ENCODE peak calls at places on chromosomes 12 and 14, in six cellular contexts. B is A549, Z is HepG2, H is GM12878, V is NB4, P is K562. S is an unnamed sample.
A peak's percentile ranks its signal among the peaks of the same experiment; 100 is the strongest.

GRCh38 chr14:93901813-93902212 is 25.3 kb upstream of the FAM181A start:
- DNase-seq in H (no peak), P (no peak), B (no peak), Z (no peak), V (peak; percentile 28), S (no peak)

GRCh38 chr14:23306412-23307145 is at the start of gene BCL2L2:
- DNase-seq in B (peak; percentile 92), V (peak; percentile 89), P (peak; percentile 84), Z (peak; percentile 98), H (no peak), S (peak; percentile 92)

GRCh38 chr12:124764451-124764850 is 99.2 kb downstream of the SCARB1 start:
- DNase-seq in B (peak; percentile 88), V (peak; percentile 87), Z (no peak), H (no peak), P (peak; percentile 47), S (peak; percentile 39)

GRCh38 chr14:105498430-105499255 is 7.6 kb downstream of the TEDC1 start:
- DNase-seq in Z (no peak), P (no peak), V (peak; percentile 2), H (no peak), B (no peak), S (no peak)

GRCh38 chr14:99257122-99257672 is 14.8 kb downstream of the BCL11B start:
- DNase-seq in H (no peak), V (no peak), Z (no peak), B (no peak), P (no peak), S (no peak)

GRCh38 chr12:92649511-92650227 is 53.1 kb upstream of the PLEKHG7 start:
- DNase-seq in H (peak; percentile 67), V (peak; percentile 88), Z (peak; percentile 59), P (peak; percentile 42), B (peak; percentile 93), S (peak; percentile 75)

GRCh38 chr14:60304509-60304908 is 55.5 kb downstream of the PPM1A start:
- DNase-seq in H (no peak), B (no peak), V (no peak), Z (peak; percentile 56), P (no peak), S (no peak)

GRCh38 chr14:31787377-31787776 is 226.2 kb downstream of the NUBPL start:
- DNase-seq in B (peak; percentile 50), V (peak; percentile 25), P (peak; percentile 6), Z (peak; percentile 72), H (no peak), S (no peak)

GRCh38 chr14:72256055-72256454 is 323.8 kb downstream of the RGS6 start:
- DNase-seq in H (no peak), B (no peak), V (no peak), Z (no peak), P (no peak), S (no peak)

GRCh38 chr12:31220633-31221565 is 105.1 kb downstream of the SINHCAF start:
- DNase-seq in Z (no peak), V (no peak), H (no peak), B (peak; percentile 25), P (no peak), S (no peak)

GRCh38 chr12:53049582-53050318 is at the start of gene TNS2:
- DNase-seq in H (no peak), V (no peak), P (peak; percentile 55), B (peak; percentile 68), Z (peak; percentile 72), S (peak; percentile 81)

GRCh38 chr14:67442139-67442906 is 30.4 kb upstream of the PLEK2 start:
- DNase-seq in H (no peak), B (no peak), V (no peak), Z (no peak), P (no peak), S (no peak)

GRCh38 chr12:130924946-130925345 is 28.8 kb upstream of the ADGRD1 start:
- DNase-seq in B (no peak), P (no peak), V (no peak), Z (no peak), H (no peak), S (no peak)

GRCh38 chr12:54413284-54414190 is 5.5 kb downstream of the ITGA5 start:
- DNase-seq in V (peak; percentile 94), B (no peak), P (no peak), H (no peak), Z (no peak), S (peak; percentile 85)

GRCh38 chr14:24119691-24120090 is 4.9 kb upstream of the NRL start:
- DNase-seq in B (no peak), V (no peak), H (no peak), P (no peak), Z (no peak), S (no peak)

GRCh38 chr14:24032727-24033418 is 18.9 kb upstream of the CARMIL3 start:
- DNase-seq in H (no peak), B (peak; percentile 92), V (peak; percentile 79), P (no peak), Z (peak; percentile 89), S (no peak)

GRCh38 chr12:123934829-123935228 is 37.8 kb downstream of the CCDC92 start:
- DNase-seq in H (no peak), B (no peak), Z (no peak), V (peak; percentile 94), P (peak; percentile 29), S (no peak)

GRCh38 chr12:10031771-10032175 is 1.3 kb downstream of the CLEC9A start:
- DNase-seq in P (no peak), B (peak; percentile 61), Z (no peak), H (no peak), V (no peak), S (peak; percentile 99)

GRCh38 chr14:68723808-68724268 is 69.0 kb downstream of the ZFP36L1 start:
- DNase-seq in P (no peak), Z (peak; percentile 83), H (no peak), V (no peak), B (peak; percentile 25), S (peak; percentile 53)

GRCh38 chr12:104360988-104361707 is 57.6 kb downstream of the EID3 start:
- DNase-seq in V (no peak), H (no peak), P (peak; percentile 38), B (peak; percentile 60), Z (no peak), S (peak; percentile 44)

GRCh38 chr14:96597680-96598079 is 95.5 kb downstream of the PAPOLA start:
- DNase-seq in V (no peak), B (no peak), P (no peak), H (no peak), Z (no peak), S (no peak)

GRCh38 chr14:24430143-24430681 is 458 bp downstream of the KHNYN start:
- DNase-seq in Z (peak; percentile 71), B (peak; percentile 75), P (no peak), H (no peak), V (peak; percentile 78), S (peak; percentile 75)

DNA sequence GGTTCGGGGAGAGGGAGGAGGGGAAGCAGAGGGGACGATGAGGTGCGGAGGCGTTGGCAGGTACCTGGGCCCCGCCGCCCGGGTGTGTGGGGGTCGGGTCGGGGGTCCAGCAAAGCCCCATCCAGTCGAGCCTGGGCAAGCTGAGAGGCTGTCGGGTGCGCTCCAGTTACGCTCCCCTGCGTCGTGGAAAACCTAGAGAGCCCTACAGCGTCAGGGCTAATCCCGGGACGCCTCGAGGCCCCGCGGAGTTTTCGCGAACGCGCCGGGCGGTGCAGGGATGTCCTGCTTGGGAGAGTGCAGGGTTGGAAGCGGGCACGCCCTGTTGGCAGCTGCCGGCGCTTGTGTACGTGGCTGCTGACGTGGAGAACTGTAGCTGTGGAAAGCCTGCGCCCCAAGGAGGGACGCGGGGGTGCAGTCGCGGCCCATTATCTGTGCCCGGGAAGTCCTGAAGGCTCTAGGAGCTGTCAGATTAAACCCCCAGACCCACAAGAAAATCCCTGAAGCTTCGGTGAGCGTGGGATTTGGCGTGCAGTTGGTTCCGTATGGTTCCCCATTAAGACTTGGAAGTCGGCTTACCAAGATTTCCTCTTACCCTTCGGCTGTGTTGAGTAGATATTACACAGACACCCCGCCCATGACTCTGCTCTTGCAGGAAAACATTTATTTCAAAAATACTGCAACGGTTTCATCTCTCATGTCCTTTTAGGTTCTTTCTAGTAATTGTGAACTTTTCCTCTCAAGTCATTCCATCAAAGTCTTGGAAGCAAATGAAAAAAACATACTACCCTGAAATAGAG is 11.3 kb upstream of the SLC38A2 start:
- DNase-seq in H (no peak), P (no peak), Z (peak; percentile 67), V (peak; percentile 79), B (peak; percentile 93), S (peak; percentile 92)
- TF ChIP-seq MYC in H (no peak), P (peak; percentile 28), Z (no peak), V (peak; percentile 22), B (no peak), S (no peak)

GRCh38 chr12:84874125-84874824 is 38.3 kb downstream of the SLC6A15 start:
- DNase-seq in P (peak; percentile 27), H (no peak), V (peak; percentile 65), Z (peak; percentile 38), B (peak; percentile 62), S (peak; percentile 55)
- TF ChIP-seq MYC in P (no peak), H (no peak), V (no peak), Z (no peak), B (no peak), S (no peak)

DNA sequence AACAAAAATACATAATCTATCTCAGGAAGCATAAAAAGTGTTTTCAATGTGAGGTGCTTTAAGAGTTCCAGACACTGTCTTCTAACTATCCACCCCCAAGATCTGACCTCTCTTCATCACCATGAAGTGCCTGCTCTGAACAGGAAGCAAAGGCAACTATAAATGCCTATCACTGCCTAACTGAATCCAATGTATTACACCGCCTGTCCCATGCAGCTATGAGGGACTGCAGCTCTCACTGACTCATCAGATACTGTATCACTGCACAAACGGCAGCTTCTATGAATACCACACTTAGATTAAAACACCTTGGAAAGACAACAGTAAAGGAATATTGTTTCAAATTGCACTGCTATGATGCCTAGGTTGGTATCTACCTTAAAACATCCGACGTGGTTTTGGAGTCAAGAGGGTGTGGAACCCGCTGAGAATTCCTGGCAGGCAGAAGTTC is 314.4 kb downstream of the MED13L start:
- DNase-seq in V (no peak), H (no peak), P (no peak), B (no peak), Z (no peak), S (no peak)
- TF ChIP-seq MYC in V (no peak), H (no peak), P (no peak), B (no peak), Z (no peak), S (no peak)

GRCh38 chr12:56862264-56862663 is 71.9 kb downstream of the SDR9C7 start:
- DNase-seq in P (no peak), B (no peak), V (no peak), H (no peak), Z (no peak), S (no peak)

GRCh38 chr12:56867216-56867615 is 67.0 kb downstream of the SDR9C7 start:
- DNase-seq in B (no peak), H (no peak), Z (no peak), V (no peak), P (no peak), S (no peak)

GRCh38 chr12:56866493-56866892 is 67.7 kb downstream of the SDR9C7 start:
- DNase-seq in B (no peak), V (no peak), P (no peak), H (no peak), Z (no peak), S (no peak)

GRCh38 chr12:56864318-56864717 is 69.9 kb downstream of the SDR9C7 start:
- DNase-seq in V (no peak), P (no peak), B (no peak), Z (no peak), H (no peak), S (no peak)

DNA sequence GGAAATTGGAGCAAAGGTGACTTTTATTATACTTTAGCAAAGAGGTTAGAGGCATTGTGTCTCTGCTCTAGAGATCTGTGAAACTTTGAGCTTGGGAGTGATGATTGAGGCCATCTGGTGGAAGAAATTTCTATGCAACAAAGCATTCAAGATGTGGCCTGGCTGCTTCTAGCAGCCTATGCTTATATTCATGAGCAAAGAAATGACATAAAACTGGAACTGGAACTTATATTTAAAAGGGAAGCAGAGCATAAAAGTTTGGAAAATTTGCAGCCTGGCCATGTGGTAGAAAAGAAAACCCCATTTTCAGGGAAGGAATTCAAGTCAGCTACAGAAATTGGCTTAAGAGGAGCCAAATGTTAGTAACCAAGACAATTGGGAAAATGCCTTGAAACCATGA is 70.4 kb downstream of the SDR9C7 start:
- DNase-seq in V (no peak), P (no peak), Z (no peak), H (no peak), B (peak; percentile 19), S (no peak)
- TF ChIP-seq MYC in V (no peak), P (no peak), Z (no peak), H (no peak), B (no peak), S (no peak)

S was measured in endothelial cell of umbilical vein.